ENCODE peak calls at places on chromosomes 2 and 18, in four cellular contexts. One of them, this sample, is unnamed. For H3K4me1, the result is how much of the 10 kb centered on the place peaks cover.

GRCh38 chr2:3727397-3728045 is 24.1 kb downstream of the DCDC2C start:
- DNase-seq in psoas muscle: no peak
- DNase-seq in GM23338: peak
- DNase-seq in IMR-90: no peak
- DNase-seq in this sample: peak

GRCh38 chr18:10431680-10432079 is 22.8 kb upstream of the APCDD1 start:
- DNase-seq in psoas muscle: no peak
- DNase-seq in GM23338: no peak
- DNase-seq in IMR-90: no peak
- DNase-seq in this sample: no peak

GRCh38 chr2:109381327-109381820 is 232.4 kb downstream of the SEPTIN10 start:
- DNase-seq in psoas muscle: no peak
- DNase-seq in GM23338: no peak
- DNase-seq in IMR-90: no peak
- DNase-seq in this sample: no peak

GRCh38 chr18:28177828-28178635 is 1.1 kb upstream of the CDH2 start:
- DNase-seq in psoas muscle: peak
- DNase-seq in GM23338: peak
- DNase-seq in IMR-90: peak
- DNase-seq in this sample: no peak

GRCh38 chr2:27118525-27119329 is at the start of gene CGREF1:
- DNase-seq in psoas muscle: no peak
- DNase-seq in GM23338: peak
- DNase-seq in IMR-90: no peak
- DNase-seq in this sample: no peak

GRCh38 chr18:10518595-10519273 is 7.1 kb upstream of the NAPG start:
- DNase-seq in psoas muscle: peak
- DNase-seq in GM23338: no peak
- DNase-seq in IMR-90: peak
- DNase-seq in this sample: no peak

GRCh38 chr2:59896499-59896898 is 657.0 kb downstream of the BCL11A start:
- DNase-seq in psoas muscle: no peak
- DNase-seq in GM23338: peak
- DNase-seq in IMR-90: no peak
- DNase-seq in this sample: no peak

GRCh38 chr18:26190506-26190905 is 35.7 kb upstream of the TAF4B start:
- DNase-seq in psoas muscle: no peak
- DNase-seq in GM23338: no peak
- DNase-seq in IMR-90: no peak
- DNase-seq in this sample: no peak

GRCh38 chr2:152367547-152368250 is 32.7 kb downstream of the FMNL2 start:
- DNase-seq in psoas muscle: no peak
- DNase-seq in GM23338: no peak
- DNase-seq in IMR-90: peak
- DNase-seq in this sample: no peak

GRCh38 chr2:212709287-212709686 is 170.7 kb upstream of the ERBB4 start:
- DNase-seq in psoas muscle: no peak
- DNase-seq in GM23338: no peak
- DNase-seq in IMR-90: peak
- DNase-seq in this sample: no peak

GRCh38 chr18:4096501-4096900 is 358.6 kb downstream of the DLGAP1 start:
- DNase-seq in psoas muscle: no peak
- DNase-seq in GM23338: no peak
- DNase-seq in IMR-90: peak
- DNase-seq in this sample: no peak

GRCh38 chr2:139652385-139652784 is 872.2 kb upstream of the NXPH2 start:
- DNase-seq in psoas muscle: no peak
- DNase-seq in GM23338: no peak
- DNase-seq in IMR-90: no peak
- DNase-seq in this sample: no peak

GRCh38 chr2:201520201-201520600 is 68.7 kb downstream of the STRADB start:
- DNase-seq in psoas muscle: no peak
- DNase-seq in GM23338: no peak
- DNase-seq in IMR-90: peak
- DNase-seq in this sample: no peak

GRCh38 chr18:46406539-46406932 is 250.5 kb downstream of the LOXHD1 start:
- DNase-seq in psoas muscle: no peak
- DNase-seq in GM23338: no peak
- DNase-seq in IMR-90: no peak
- DNase-seq in this sample: no peak

GRCh38 chr2:138777996-138778395 is 2.2 kb downstream of the NXPH2 start:
- DNase-seq in psoas muscle: no peak
- DNase-seq in GM23338: peak
- DNase-seq in IMR-90: peak
- DNase-seq in this sample: peak

GRCh38 chr2:95313296-95314265 is 16.4 kb downstream of the KCNIP3 start:
- DNase-seq in psoas muscle: no peak
- DNase-seq in GM23338: no peak
- DNase-seq in IMR-90: no peak
- DNase-seq in this sample: no peak

GRCh38 chr2:106117882-106118684 is 76.0 kb downstream of the UXS1 start:
- DNase-seq in psoas muscle: no peak
- DNase-seq in GM23338: no peak
- DNase-seq in IMR-90: no peak
- DNase-seq in this sample: no peak

GRCh38 chr18:75478996-75479870 is 51.7 kb upstream of the SMIM21 start:
- DNase-seq in psoas muscle: no peak
- DNase-seq in GM23338: peak
- DNase-seq in IMR-90: peak
- DNase-seq in this sample: no peak

GRCh38 chr2:148928395-148928794 is 53.4 kb downstream of the KIF5C start:
- DNase-seq in psoas muscle: no peak
- DNase-seq in GM23338: no peak
- DNase-seq in IMR-90: no peak
- DNase-seq in this sample: no peak

GRCh38 chr2:36246320-36246990 is 109.1 kb upstream of the CRIM1 start:
- DNase-seq in psoas muscle: no peak
- DNase-seq in GM23338: no peak
- DNase-seq in IMR-90: no peak
- DNase-seq in this sample: no peak

GRCh38 chr2:127183771-127184170 is 36.3 kb downstream of the CYP27C1 start:
- DNase-seq in psoas muscle: no peak
- DNase-seq in GM23338: no peak
- DNase-seq in IMR-90: no peak
- DNase-seq in this sample: no peak

GRCh38 chr2:58137856-58138255 is 91.2 kb downstream of the VRK2 start:
- DNase-seq in psoas muscle: no peak
- DNase-seq in GM23338: no peak
- DNase-seq in IMR-90: no peak
- DNase-seq in this sample: no peak

GRCh38 chr2:239167766-239168444 is 232.9 kb downstream of the HDAC4 start:
- DNase-seq in psoas muscle: peak
- DNase-seq in GM23338: no peak
- DNase-seq in IMR-90: no peak
- DNase-seq in this sample: no peak

GRCh38 chr18:31565345-31565744 is 26.3 kb upstream of the TTR start:
- DNase-seq in psoas muscle: no peak
- DNase-seq in GM23338: no peak
- DNase-seq in IMR-90: no peak
- DNase-seq in this sample: no peak

GRCh38 chr2:45813003-45813601 is 161.6 kb downstream of the PRKCE start:
- DNase-seq in psoas muscle: no peak
- DNase-seq in GM23338: no peak
- DNase-seq in IMR-90: peak
- DNase-seq in this sample: no peak

GRCh38 chr2:109689182-109689935 is 75.2 kb downstream of the SOWAHC start:
- DNase-seq in psoas muscle: no peak
- DNase-seq in GM23338: no peak
- DNase-seq in IMR-90: no peak
- DNase-seq in this sample: no peak

GRCh38 chr2:20953146-20953824 is 90.6 kb downstream of the APOB start:
- DNase-seq in psoas muscle: no peak
- DNase-seq in GM23338: no peak
- DNase-seq in IMR-90: no peak
- DNase-seq in this sample: no peak

GRCh38 chr18:22069916-22070315 is 99.5 kb upstream of the GATA6 start:
- DNase-seq in psoas muscle: no peak
- DNase-seq in GM23338: no peak
- DNase-seq in IMR-90: no peak
- DNase-seq in this sample: no peak

DNA sequence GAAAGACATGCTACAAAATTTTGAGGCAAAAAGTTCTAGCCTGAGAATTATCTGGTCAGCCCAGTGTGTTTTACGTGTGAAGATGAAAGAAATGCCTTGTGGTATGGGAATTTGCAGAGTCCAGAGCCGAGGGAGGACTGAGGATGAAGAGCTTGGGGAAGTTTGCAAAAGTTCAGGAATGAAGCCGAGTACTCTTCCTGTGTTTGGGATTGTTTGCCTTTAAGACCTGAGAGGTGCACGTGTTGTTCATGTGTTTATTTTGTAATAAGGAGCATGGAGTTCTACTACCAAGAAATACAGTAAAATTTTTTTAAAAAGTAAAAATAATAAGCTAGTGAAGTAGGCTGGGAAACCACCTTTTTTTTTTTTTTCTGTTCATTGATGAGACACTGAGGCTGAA is 14.8 kb downstream of the SETBP1 start:
- DNase-seq in psoas muscle: no peak
- DNase-seq in GM23338: no peak
- DNase-seq in IMR-90: no peak
- DNase-seq in this sample: no peak
- H3K4me1 ChIP-seq in psoas muscle: half or more
- H3K4me1 ChIP-seq in GM23338: under half
- H3K4me1 ChIP-seq in IMR-90: under half
- H3K4me1 ChIP-seq in this sample: under half

GRCh38 chr2:235618039-235618438 is 124.2 kb downstream of the AGAP1 start:
- DNase-seq in psoas muscle: no peak
- DNase-seq in GM23338: no peak
- DNase-seq in IMR-90: peak
- DNase-seq in this sample: no peak
- H3K4me1 ChIP-seq in psoas muscle: under half
- H3K4me1 ChIP-seq in GM23338: under half
- H3K4me1 ChIP-seq in IMR-90: under half
- H3K4me1 ChIP-seq in this sample: under half

GRCh38 chr2:10043256-10043905 is at the start of gene KLF11:
- DNase-seq in psoas muscle: peak
- DNase-seq in GM23338: peak
- DNase-seq in IMR-90: peak
- DNase-seq in this sample: peak

GRCh38 chr2:10041711-10042110 is 1.6 kb upstream of the KLF11 start:
- DNase-seq in psoas muscle: no peak
- DNase-seq in GM23338: no peak
- DNase-seq in IMR-90: no peak
- DNase-seq in this sample: no peak

GRCh38 chr2:10045561-10046355 is 2.4 kb downstream of the KLF11 start:
- DNase-seq in psoas muscle: peak
- DNase-seq in GM23338: no peak
- DNase-seq in IMR-90: no peak
- DNase-seq in this sample: no peak

GRCh38 chr2:10042301-10043161 is 819 bp upstream of the KLF11 start:
- DNase-seq in psoas muscle: peak
- DNase-seq in GM23338: peak
- DNase-seq in IMR-90: peak
- DNase-seq in this sample: no peak

GRCh38 chr2:10043906-10044601 is 704 bp downstream of the KLF11 start:
- DNase-seq in psoas muscle: peak
- DNase-seq in GM23338: peak
- DNase-seq in IMR-90: peak
- DNase-seq in this sample: peak
- H3K4me1 ChIP-seq in psoas muscle: under half
- H3K4me1 ChIP-seq in GM23338: under half
- H3K4me1 ChIP-seq in IMR-90: under half
- H3K4me1 ChIP-seq in this sample: under half

GRCh38 chr2:233075966-233076339 is 15.8 kb downstream of the INPP5D start:
- DNase-seq in psoas muscle: no peak
- DNase-seq in GM23338: peak
- DNase-seq in IMR-90: no peak
- DNase-seq in this sample: no peak
- H3K4me1 ChIP-seq in psoas muscle: under half
- H3K4me1 ChIP-seq in GM23338: under half
- H3K4me1 ChIP-seq in IMR-90: under half
- H3K4me1 ChIP-seq in this sample: under half

GRCh38 chr2:240564191-240564570 is 4.0 kb downstream of the DUSP28 start:
- DNase-seq in psoas muscle: no peak
- DNase-seq in GM23338: no peak
- DNase-seq in IMR-90: no peak
- DNase-seq in this sample: no peak
- H3K4me1 ChIP-seq in psoas muscle: half or more
- H3K4me1 ChIP-seq in GM23338: under half
- H3K4me1 ChIP-seq in IMR-90: under half
- H3K4me1 ChIP-seq in this sample: under half

GRCh38 chr18:55433140-55433539 is 154.9 kb downstream of the TCF4 start:
- DNase-seq in psoas muscle: no peak
- DNase-seq in GM23338: no peak
- DNase-seq in IMR-90: no peak
- DNase-seq in this sample: no peak

GRCh38 chr18:55435592-55435991 is 152.4 kb downstream of the TCF4 start:
- DNase-seq in psoas muscle: no peak
- DNase-seq in GM23338: no peak
- DNase-seq in IMR-90: no peak
- DNase-seq in this sample: no peak

GRCh38 chr18:55430026-55430425 is 158.0 kb downstream of the TCF4 start:
- DNase-seq in psoas muscle: no peak
- DNase-seq in GM23338: no peak
- DNase-seq in IMR-90: no peak
- DNase-seq in this sample: no peak

GRCh38 chr18:55432307-55433040 is 155.5 kb downstream of the TCF4 start:
- DNase-seq in psoas muscle: no peak
- DNase-seq in GM23338: no peak
- DNase-seq in IMR-90: no peak
- DNase-seq in this sample: no peak

DNA sequence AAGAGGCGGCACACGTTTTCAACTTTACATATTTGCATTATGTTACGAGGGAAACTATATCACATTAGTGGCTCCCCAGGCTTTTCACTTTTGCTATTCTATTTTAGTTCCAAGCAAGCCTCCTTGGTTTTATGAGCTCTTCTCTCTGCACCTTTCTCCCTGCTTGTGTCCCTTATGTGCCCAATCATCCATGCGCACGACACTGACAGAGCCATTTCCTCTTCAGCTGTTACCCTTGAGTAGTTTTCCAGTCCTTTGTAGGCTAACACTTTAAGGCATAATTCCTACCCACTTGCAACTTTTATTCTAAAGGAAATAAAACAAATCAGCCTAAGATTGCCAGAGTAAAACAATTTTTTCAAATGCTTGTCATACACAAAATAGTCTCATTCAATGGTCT is 154.3 kb downstream of the TCF4 start:
- DNase-seq in psoas muscle: no peak
- DNase-seq in GM23338: no peak
- DNase-seq in IMR-90: no peak
- DNase-seq in this sample: no peak
- H3K4me1 ChIP-seq in psoas muscle: under half
- H3K4me1 ChIP-seq in GM23338: under half
- H3K4me1 ChIP-seq in IMR-90: under half
- H3K4me1 ChIP-seq in this sample: under half

This sample was measured in NT2/D1.